ENCODE peak calls at places on chromosome X, in six cellular contexts. One of them, this sample, is unnamed.

GRCh38 chrX:68999351-68999750 is 165.9 kb downstream of the PJA1 start:
- DNase-seq in mesendoderm: no peak
- DNase-seq in transverse colon: no peak
- DNase-seq in pancreas: no peak
- DNase-seq in breast epithelium: no peak
- DNase-seq in GM23248: peak; percentile 25
- DNase-seq in this sample: no peak

GRCh38 chrX:45295587-45295986 is 94.9 kb upstream of the DIPK2B start:
- DNase-seq in breast epithelium: no peak
- DNase-seq in mesendoderm: no peak
- DNase-seq in GM23248: peak; percentile 7
- DNase-seq in pancreas: no peak
- DNase-seq in transverse colon: peak; percentile 35
- DNase-seq in this sample: peak; percentile 9

GRCh38 chrX:11386001-11386523 is 92.8 kb downstream of the AMELX start:
- DNase-seq in breast epithelium: no peak
- DNase-seq in GM23248: peak; percentile 68
- DNase-seq in mesendoderm: no peak
- DNase-seq in transverse colon: peak; percentile 12
- DNase-seq in pancreas: no peak
- DNase-seq in this sample: peak; percentile 82

GRCh38 chrX:136395271-136395670 is 92.5 kb upstream of the BRS3 start:
- DNase-seq in GM23248: peak; percentile 68
- DNase-seq in breast epithelium: no peak
- DNase-seq in transverse colon: no peak
- DNase-seq in mesendoderm: no peak
- DNase-seq in pancreas: no peak
- DNase-seq in this sample: no peak

GRCh38 chrX:46782034-46782433 is 23.1 kb upstream of the SLC9A7 start:
- DNase-seq in transverse colon: no peak
- DNase-seq in pancreas: no peak
- DNase-seq in mesendoderm: no peak
- DNase-seq in GM23248: no peak
- DNase-seq in breast epithelium: no peak
- DNase-seq in this sample: no peak

GRCh38 chrX:86148024-86148511 is at the start of gene DACH2:
- DNase-seq in pancreas: peak; percentile 85
- DNase-seq in mesendoderm: peak; percentile 92
- DNase-seq in breast epithelium: peak; percentile 67
- DNase-seq in transverse colon: peak; percentile 66
- DNase-seq in GM23248: peak; percentile 49
- DNase-seq in this sample: peak; percentile 66

GRCh38 chrX:103629295-103630170 is 758 bp downstream of the TCEAL1 start:
- DNase-seq in pancreas: peak; percentile 59
- DNase-seq in transverse colon: peak; percentile 60
- DNase-seq in GM23248: peak; percentile 73
- DNase-seq in breast epithelium: peak; percentile 52
- DNase-seq in mesendoderm: peak; percentile 88
- DNase-seq in this sample: peak; percentile 69

GRCh38 chrX:1420371-1420770 is 28.5 kb upstream of the SLC25A6 start:
- DNase-seq in GM23248: no peak
- DNase-seq in transverse colon: no peak
- DNase-seq in mesendoderm: no peak
- DNase-seq in breast epithelium: no peak
- DNase-seq in pancreas: no peak
- DNase-seq in this sample: no peak

GRCh38 chrX:37405954-37406353 is 56.8 kb downstream of the PRRG1 start:
- DNase-seq in mesendoderm: no peak
- DNase-seq in transverse colon: no peak
- DNase-seq in GM23248: peak; percentile 19
- DNase-seq in pancreas: no peak
- DNase-seq in breast epithelium: no peak
- DNase-seq in this sample: peak; percentile 67

GRCh38 chrX:38192007-38192625 is 28.6 kb downstream of the SRPX start:
- DNase-seq in GM23248: peak; percentile 46
- DNase-seq in transverse colon: peak; percentile 12
- DNase-seq in mesendoderm: peak; percentile 16
- DNase-seq in breast epithelium: no peak
- DNase-seq in pancreas: no peak
- DNase-seq in this sample: peak; percentile 44

GRCh38 chrX:20266810-20267598 is at the start of gene RPS6KA3:
- DNase-seq in GM23248: peak; percentile 86
- DNase-seq in mesendoderm: peak; percentile 86
- DNase-seq in transverse colon: peak; percentile 94
- DNase-seq in pancreas: peak; percentile 90
- DNase-seq in breast epithelium: peak; percentile 90
- DNase-seq in this sample: peak; percentile 88

GRCh38 chrX:20267924-20268701 is 1.4 kb upstream of the RPS6KA3 start:
- DNase-seq in transverse colon: peak; percentile 40
- DNase-seq in mesendoderm: peak; percentile 51
- DNase-seq in GM23248: no peak
- DNase-seq in pancreas: peak; percentile 70
- DNase-seq in breast epithelium: peak; percentile 52
- DNase-seq in this sample: no peak

GRCh38 chrX:20265221-20265725 is 1.4 kb downstream of the RPS6KA3 start:
- DNase-seq in GM23248: peak; percentile 90
- DNase-seq in mesendoderm: peak; percentile 73
- DNase-seq in transverse colon: peak; percentile 62
- DNase-seq in pancreas: peak; percentile 44
- DNase-seq in breast epithelium: peak; percentile 48
- DNase-seq in this sample: peak; percentile 81

GRCh38 chrX:20265726-20266681 is 705 bp downstream of the RPS6KA3 start:
- DNase-seq in breast epithelium: peak; percentile 45
- DNase-seq in pancreas: peak; percentile 37
- DNase-seq in mesendoderm: peak; percentile 20
- DNase-seq in GM23248: peak; percentile 67
- DNase-seq in transverse colon: peak; percentile 29
- DNase-seq in this sample: peak; percentile 48

DNA sequence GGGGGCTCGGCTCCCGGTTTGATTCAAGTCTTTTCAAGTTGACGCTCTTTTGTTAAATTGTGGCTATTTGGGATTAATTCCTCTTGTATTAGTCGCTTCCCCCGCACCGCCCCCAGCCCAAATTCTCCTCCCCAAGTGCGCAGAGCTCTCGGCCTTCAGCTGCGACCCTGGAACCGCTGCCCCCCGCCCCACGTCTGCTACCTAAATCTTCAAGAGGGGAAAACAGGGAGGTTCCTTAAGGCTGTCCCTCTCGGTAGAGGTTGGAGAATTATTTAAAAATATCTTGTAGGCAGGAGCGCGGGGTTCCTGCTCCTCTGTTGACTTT is 852 bp upstream of the RPS6KA3 start:
- DNase-seq in breast epithelium: no peak
- DNase-seq in mesendoderm: no peak
- DNase-seq in GM23248: peak; percentile 19
- DNase-seq in transverse colon: no peak
- DNase-seq in pancreas: no peak
- DNase-seq in this sample: no peak
- H3K4me1 ChIP-seq in breast epithelium: no peaks in the 10 kb centered on the region
- H3K4me1 ChIP-seq in mesendoderm: no peaks in the 10 kb centered on the region
- H3K4me1 ChIP-seq in GM23248: peaks cover 35% of the 10 kb centered on the region
- H3K4me1 ChIP-seq in transverse colon: no peaks in the 10 kb centered on the region
- H3K4me1 ChIP-seq in pancreas: no peaks in the 10 kb centered on the region
- H3K4me1 ChIP-seq in this sample: peaks cover 14% of the 10 kb centered on the region

GRCh38 chrX:153967536-153968214 is 3.9 kb downstream of the HCFC1 start:
- DNase-seq in pancreas: no peak
- DNase-seq in GM23248: no peak
- DNase-seq in transverse colon: no peak
- DNase-seq in breast epithelium: no peak
- DNase-seq in mesendoderm: no peak
- DNase-seq in this sample: no peak
- H3K4me3 ChIP-seq in pancreas: no peak overlapping the region
- H3K4me3 ChIP-seq in GM23248: no peak overlapping the region
- H3K4me3 ChIP-seq in transverse colon: no peak overlapping the region
- H3K4me3 ChIP-seq in breast epithelium: no peak overlapping the region
- H3K4me3 ChIP-seq in mesendoderm: no peak overlapping the region
- H3K4me3 ChIP-seq in this sample: peak overlapping the region; percentile 3

GRCh38 chrX:41449138-41449537 is 2.0 kb downstream of the NYX start:
- DNase-seq in GM23248: no peak
- DNase-seq in transverse colon: no peak
- DNase-seq in breast epithelium: no peak
- DNase-seq in mesendoderm: no peak
- DNase-seq in pancreas: no peak
- DNase-seq in this sample: no peak
- H3K4me1 ChIP-seq in GM23248: peaks cover 19% of the 10 kb centered on the region
- H3K4me1 ChIP-seq in transverse colon: no peaks in the 10 kb centered on the region
- H3K4me1 ChIP-seq in breast epithelium: no peaks in the 10 kb centered on the region
- H3K4me1 ChIP-seq in mesendoderm: no peaks in the 10 kb centered on the region
- H3K4me1 ChIP-seq in pancreas: no peaks in the 10 kb centered on the region
- H3K4me1 ChIP-seq in this sample: peaks cover 11% of the 10 kb centered on the region

GRCh38 chrX:13200398-13200797 is 119.5 kb downstream of the ATXN3L start:
- DNase-seq in breast epithelium: no peak
- DNase-seq in pancreas: no peak
- DNase-seq in GM23248: no peak
- DNase-seq in transverse colon: no peak
- DNase-seq in mesendoderm: no peak
- DNase-seq in this sample: no peak

GRCh38 chrX:13198762-13199064 is 121.1 kb downstream of the ATXN3L start:
- DNase-seq in breast epithelium: no peak
- DNase-seq in GM23248: no peak
- DNase-seq in pancreas: no peak
- DNase-seq in transverse colon: no peak
- DNase-seq in mesendoderm: no peak
- DNase-seq in this sample: no peak

GRCh38 chrX:13196778-13197177 is 123.1 kb downstream of the ATXN3L start:
- DNase-seq in mesendoderm: no peak
- DNase-seq in transverse colon: no peak
- DNase-seq in breast epithelium: no peak
- DNase-seq in pancreas: no peak
- DNase-seq in GM23248: no peak
- DNase-seq in this sample: no peak

GRCh38 chrX:13201605-13202219 is 118.1 kb downstream of the ATXN3L start:
- DNase-seq in mesendoderm: peak; percentile 18
- DNase-seq in transverse colon: no peak
- DNase-seq in breast epithelium: no peak
- DNase-seq in pancreas: no peak
- DNase-seq in GM23248: no peak
- DNase-seq in this sample: no peak

DNA sequence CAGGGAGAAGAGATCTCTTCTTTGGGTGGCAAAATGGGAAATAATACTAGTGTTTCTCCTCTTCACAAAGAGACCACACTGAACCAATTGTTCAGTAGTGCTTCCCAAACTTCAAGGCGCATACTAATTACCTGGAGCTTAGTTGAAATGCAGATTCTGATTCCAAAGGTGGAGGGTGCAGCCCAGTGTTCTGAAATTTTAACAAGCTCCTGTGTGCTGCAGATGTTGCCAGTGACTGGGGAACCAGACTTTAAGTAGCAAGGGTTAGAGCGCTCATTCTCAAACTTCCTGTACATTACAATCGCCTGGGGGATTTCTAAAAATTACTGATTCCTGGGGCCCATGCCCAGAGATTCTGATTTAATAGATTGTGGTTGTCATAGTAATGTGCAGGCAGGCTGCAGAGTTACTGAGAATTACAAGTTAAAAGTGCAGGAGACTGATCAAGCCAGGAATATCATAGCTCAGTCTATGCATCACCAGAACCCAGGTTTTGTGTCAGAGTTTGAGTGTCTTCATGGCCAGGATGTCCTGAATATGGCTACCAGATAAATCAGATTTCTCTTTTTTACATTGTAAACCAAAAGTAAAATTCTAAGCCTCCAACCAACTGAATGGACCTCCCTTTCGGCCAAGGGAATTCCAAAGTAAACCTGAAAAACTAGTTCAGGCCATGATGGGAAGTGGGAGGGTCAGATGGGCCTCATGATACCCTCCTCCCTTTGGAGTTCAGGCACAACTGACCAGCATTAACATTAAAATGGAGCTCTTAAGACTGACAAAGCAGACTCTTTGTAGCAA is 121.7 kb downstream of the ATXN3L start:
- DNase-seq in mesendoderm: peak; percentile 71
- DNase-seq in transverse colon: no peak
- DNase-seq in pancreas: peak; percentile 29
- DNase-seq in GM23248: no peak
- DNase-seq in breast epithelium: no peak
- DNase-seq in this sample: no peak
- H3K4me3 ChIP-seq in mesendoderm: no peak overlapping the region
- H3K4me3 ChIP-seq in transverse colon: no peak overlapping the region
- H3K4me3 ChIP-seq in pancreas: no peak overlapping the region
- H3K4me3 ChIP-seq in GM23248: no peak overlapping the region
- H3K4me3 ChIP-seq in breast epithelium: no peak overlapping the region
- H3K4me3 ChIP-seq in this sample: no peak overlapping the region

DNA sequence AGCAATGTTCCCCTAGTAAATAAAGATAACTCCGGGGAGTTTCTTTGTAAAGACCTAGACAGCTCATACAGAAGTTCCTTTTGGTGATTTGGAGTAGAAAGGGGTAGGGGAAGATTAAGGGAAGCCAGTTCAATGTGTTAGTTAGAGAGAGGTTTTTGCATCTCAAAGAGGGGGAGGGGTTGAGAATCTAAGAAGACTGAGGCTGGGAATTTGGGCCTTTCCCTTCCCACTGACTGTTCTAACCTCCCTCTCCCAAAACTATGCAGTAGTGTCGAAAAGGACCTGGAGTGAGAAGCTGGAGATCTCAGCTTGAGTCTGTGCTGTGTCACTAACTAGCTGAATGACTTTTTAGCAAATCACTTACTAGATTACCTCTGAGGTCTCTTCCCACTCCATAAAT is 55.7 kb upstream of the CCDC160 start:
- DNase-seq in breast epithelium: no peak
- DNase-seq in GM23248: no peak
- DNase-seq in transverse colon: no peak
- DNase-seq in pancreas: no peak
- DNase-seq in mesendoderm: peak; percentile 83
- DNase-seq in this sample: no peak
- H3K4me1 ChIP-seq in breast epithelium: no peaks in the 10 kb centered on the region
- H3K4me1 ChIP-seq in GM23248: no peaks in the 10 kb centered on the region
- H3K4me1 ChIP-seq in transverse colon: no peaks in the 10 kb centered on the region
- H3K4me1 ChIP-seq in pancreas: no peaks in the 10 kb centered on the region
- H3K4me1 ChIP-seq in mesendoderm: no peaks in the 10 kb centered on the region
- H3K4me1 ChIP-seq in this sample: no peaks in the 10 kb centered on the region

DNA sequence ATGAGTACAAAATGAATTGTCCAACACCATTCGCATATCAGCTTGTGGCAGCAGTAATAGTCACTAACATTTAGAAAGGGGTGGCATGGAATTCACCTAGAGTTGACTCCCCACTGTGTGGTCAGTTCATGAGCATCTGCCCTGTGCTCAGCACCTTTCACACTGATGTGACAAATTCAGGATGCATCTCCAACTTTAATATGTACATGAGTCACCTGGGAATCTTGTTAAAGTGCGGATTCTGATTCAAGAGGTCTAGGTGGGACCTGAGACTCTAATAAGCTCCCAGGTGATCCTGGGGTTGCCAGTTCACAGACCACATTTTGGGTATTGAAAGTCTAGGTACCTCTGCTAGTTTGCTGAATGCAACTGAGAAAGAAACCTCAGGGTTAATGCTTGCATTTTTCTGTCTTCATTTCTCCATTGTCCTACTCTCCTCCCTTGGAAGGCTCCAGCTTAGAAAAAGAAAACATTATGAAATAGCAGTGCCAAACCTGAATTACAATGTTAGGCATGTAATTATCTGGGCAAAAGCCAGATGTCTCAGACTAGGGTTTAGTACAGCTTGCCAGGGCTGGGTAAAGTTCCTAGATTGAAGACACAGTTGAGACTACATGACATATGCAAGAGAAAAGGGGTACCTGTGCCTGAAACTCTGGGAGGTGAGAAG is 32.7 kb downstream of the TMSB4X start:
- DNase-seq in transverse colon: no peak
- DNase-seq in GM23248: peak; percentile 79
- DNase-seq in pancreas: no peak
- DNase-seq in breast epithelium: no peak
- DNase-seq in mesendoderm: no peak
- DNase-seq in this sample: peak; percentile 87
- H3K4me3 ChIP-seq in transverse colon: no peak overlapping the region
- H3K4me3 ChIP-seq in GM23248: no peak overlapping the region
- H3K4me3 ChIP-seq in pancreas: no peak overlapping the region
- H3K4me3 ChIP-seq in breast epithelium: no peak overlapping the region
- H3K4me3 ChIP-seq in mesendoderm: no peak overlapping the region
- H3K4me3 ChIP-seq in this sample: no peak overlapping the region

This sample was measured in adipocyte.